ENCODE peak calls at places on chromosomes 16 and 17, in eight cellular contexts. L, Z, W, G, R, N, K and X are unnamed samples.

GRCh38 chr17:32298721-32299578 is 33.3 kb downstream of the RHBDL3 start:
- DNase-seq in L (peak; percentile 84), Z (no peak), W (no peak), G (no peak), R (no peak), N (no peak), K (no peak), X (no peak)

GRCh38 chr16:14510939-14511797 is 118.9 kb downstream of the PARN start:
- DNase-seq in L (peak; percentile 86), Z (no peak), W (peak; percentile 97), G (no peak), R (no peak), N (no peak), K (no peak), X (no peak)

GRCh38 chr16:13858873-13859580 is 60.9 kb upstream of the ERCC4 start:
- DNase-seq in L (no peak), Z (no peak), W (no peak), G (no peak), R (no peak), N (no peak), K (no peak), X (no peak)

GRCh38 chr17:39744836-39745215 is 7.1 kb downstream of the GRB7 start:
- DNase-seq in L (no peak), Z (no peak), W (no peak), G (no peak), R (no peak), N (peak; percentile 48), K (no peak), X (no peak)

GRCh38 chr17:12637015-12637414 is 28.7 kb upstream of the MYOCD start:
- DNase-seq in L (peak; percentile 79), Z (no peak), W (peak; percentile 99), G (no peak), R (no peak), N (no peak), K (no peak), X (no peak)

GRCh38 chr17:31629696-31630470 is 229.2 kb downstream of the COPRS start:
- DNase-seq in L (no peak), Z (no peak), W (peak; percentile 85), G (no peak), R (no peak), N (no peak), K (no peak), X (no peak)

GRCh38 chr17:59853168-59853918 is 39.4 kb downstream of the TUBD1 start:
- DNase-seq in L (no peak), Z (peak; percentile 80), W (peak; percentile 96), G (no peak), R (peak; percentile 95), N (peak; percentile 71), K (peak; percentile 47), X (peak; percentile 35)

GRCh38 chr17:50626037-50626574 is 8.6 kb upstream of the ABCC3 start:
- DNase-seq in L (peak; percentile 27), Z (peak; percentile 58), W (peak; percentile 67), G (no peak), R (peak; percentile 76), N (peak; percentile 85), K (peak; percentile 79), X (peak; percentile 79)

GRCh38 chr16:1101133-1101532 is 5.1 kb upstream of the C1QTNF8 start:
- DNase-seq in L (no peak), Z (no peak), W (no peak), G (no peak), R (no peak), N (no peak), K (no peak), X (no peak)

GRCh38 chr16:88285514-88285822 is 97.3 kb upstream of the ZNF469 start:
- DNase-seq in L (no peak), Z (no peak), W (no peak), G (no peak), R (no peak), N (peak; percentile 63), K (no peak), X (no peak)

GRCh38 chr16:18062713-18063112 is 273.8 kb downstream of the NPIPA8 start:
- DNase-seq in L (no peak), Z (no peak), W (no peak), G (no peak), R (no peak), N (no peak), K (no peak), X (no peak)

GRCh38 chr17:352421-353212 is at the start of gene RPH3AL:
- DNase-seq in L (no peak), Z (peak; percentile 86), W (peak; percentile 40), G (no peak), R (no peak), N (peak; percentile 93), K (no peak), X (no peak)

GRCh38 chr16:9536905-9537304 is 445.5 kb downstream of the HAPSTR1 start:
- DNase-seq in L (no peak), Z (no peak), W (no peak), G (no peak), R (no peak), N (no peak), K (no peak), X (no peak)

GRCh38 chr17:66115246-66115645 is 76.7 kb downstream of the CEP112 start:
- DNase-seq in L (no peak), Z (no peak), W (peak; percentile 48), G (no peak), R (no peak), N (no peak), K (no peak), X (no peak)
- TF ChIP-seq CTCF in L (no peak), Z (no peak), W (no peak), G (no peak), R (no peak), N (no peak), K (no peak), X (no peak)

DNA sequence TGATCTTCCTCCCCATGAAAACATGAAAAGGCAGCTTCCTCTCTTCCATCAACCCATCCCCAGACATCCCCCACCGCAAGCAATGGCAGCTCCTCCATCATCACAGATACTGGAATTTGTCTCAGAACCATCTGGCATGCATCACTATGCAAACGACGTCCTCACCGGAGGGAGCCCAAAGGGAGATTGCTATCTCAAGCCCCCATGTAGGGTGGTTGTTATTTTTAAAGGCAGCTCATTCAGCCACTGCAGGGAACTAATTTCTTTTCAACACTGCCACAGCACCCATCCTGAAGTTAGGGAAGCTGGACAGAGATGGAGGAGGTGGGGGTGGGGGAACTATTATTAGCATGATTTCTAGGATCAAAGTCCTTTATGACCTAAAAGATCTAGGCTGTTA is 222.6 kb downstream of the FOXL1 start:
- DNase-seq in L (no peak), Z (no peak), W (no peak), G (no peak), R (no peak), N (no peak), K (no peak), X (no peak)
- TF ChIP-seq CTCF in L (no peak), Z (no peak), W (no peak), G (no peak), R (no peak), N (no peak), K (no peak), X (no peak)

DNA sequence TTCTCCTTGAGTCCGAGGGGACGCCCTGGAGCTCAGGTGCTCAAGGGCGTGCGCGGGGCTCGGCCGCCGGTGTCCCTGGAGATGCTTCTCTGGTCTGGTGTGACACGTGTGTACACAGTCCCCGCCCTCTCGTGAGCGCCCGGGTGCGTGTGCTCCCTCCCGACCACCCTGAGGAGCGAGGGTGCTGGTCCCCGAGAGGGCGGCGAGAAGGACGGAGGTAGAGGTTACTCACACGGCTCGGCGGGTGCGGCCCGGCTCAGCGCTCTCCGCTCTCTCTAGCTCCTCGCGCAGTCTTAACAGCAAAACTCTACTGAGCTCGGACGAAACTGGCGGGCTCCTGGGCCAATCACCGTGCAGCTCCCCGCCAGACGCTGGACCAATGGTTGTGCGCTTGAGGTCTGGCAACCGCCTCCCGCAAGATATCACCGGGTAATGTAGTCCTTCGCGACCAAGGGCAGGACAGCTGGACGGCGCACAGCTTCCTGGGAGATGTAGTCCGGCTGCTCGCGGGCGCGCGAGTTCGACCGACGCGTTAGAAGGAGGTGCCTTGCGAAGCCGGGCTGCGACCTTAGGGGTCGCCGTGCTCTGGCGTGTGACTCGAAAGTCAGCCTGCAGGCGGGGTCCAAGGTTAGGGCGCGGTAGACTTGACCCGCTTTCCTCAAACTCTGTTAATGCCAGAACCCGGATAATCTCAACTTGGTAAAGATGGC is at the start of gene SLC25A19:
- DNase-seq in L (peak; percentile 97), Z (peak; percentile 98), W (peak; percentile 99), G (peak; percentile 92), R (peak; percentile 100), N (peak; percentile 99), K (peak; percentile 97), X (peak; percentile 91)
- TF ChIP-seq CTCF in L (peak; percentile 9), Z (no peak), W (peak; percentile 20), G (peak; percentile 13), R (peak; percentile 69), N (no peak), K (peak; percentile 49), X (peak; percentile 44)

GRCh38 chr16:70254095-70254964 is 2.6 kb upstream of the EXOSC6 start:
- DNase-seq in L (no peak), Z (no peak), W (no peak), G (no peak), R (no peak), N (no peak), K (no peak), X (no peak)

GRCh38 chr16:70250748-70251650 is 741 bp downstream of the EXOSC6 start:
- DNase-seq in L (no peak), Z (peak; percentile 52), W (peak; percentile 62), G (no peak), R (no peak), N (peak; percentile 79), K (peak; percentile 62), X (peak; percentile 83)

GRCh38 chr16:70253291-70254094 is 1.8 kb upstream of the EXOSC6 start:
- DNase-seq in L (no peak), Z (peak; percentile 46), W (peak; percentile 42), G (no peak), R (peak; percentile 50), N (no peak), K (no peak), X (peak; percentile 47)

GRCh38 chr16:70251651-70252354 is at the start of gene EXOSC6:
- DNase-seq in L (peak; percentile 74), Z (peak; percentile 93), W (peak; percentile 92), G (peak; percentile 58), R (peak; percentile 97), N (peak; percentile 97), K (peak; percentile 96), X (peak; percentile 97)

GRCh38 chr16:70252355-70252988 is 732 bp upstream of the EXOSC6 start:
- DNase-seq in L (no peak), Z (no peak), W (no peak), G (no peak), R (peak; percentile 13), N (no peak), K (no peak), X (no peak)
- TF ChIP-seq CTCF in L (peak; percentile 68), Z (no peak), W (peak; percentile 59), G (peak; percentile 15), R (peak; percentile 71), N (peak; percentile 14), K (peak; percentile 26), X (peak; percentile 44)

DNA sequence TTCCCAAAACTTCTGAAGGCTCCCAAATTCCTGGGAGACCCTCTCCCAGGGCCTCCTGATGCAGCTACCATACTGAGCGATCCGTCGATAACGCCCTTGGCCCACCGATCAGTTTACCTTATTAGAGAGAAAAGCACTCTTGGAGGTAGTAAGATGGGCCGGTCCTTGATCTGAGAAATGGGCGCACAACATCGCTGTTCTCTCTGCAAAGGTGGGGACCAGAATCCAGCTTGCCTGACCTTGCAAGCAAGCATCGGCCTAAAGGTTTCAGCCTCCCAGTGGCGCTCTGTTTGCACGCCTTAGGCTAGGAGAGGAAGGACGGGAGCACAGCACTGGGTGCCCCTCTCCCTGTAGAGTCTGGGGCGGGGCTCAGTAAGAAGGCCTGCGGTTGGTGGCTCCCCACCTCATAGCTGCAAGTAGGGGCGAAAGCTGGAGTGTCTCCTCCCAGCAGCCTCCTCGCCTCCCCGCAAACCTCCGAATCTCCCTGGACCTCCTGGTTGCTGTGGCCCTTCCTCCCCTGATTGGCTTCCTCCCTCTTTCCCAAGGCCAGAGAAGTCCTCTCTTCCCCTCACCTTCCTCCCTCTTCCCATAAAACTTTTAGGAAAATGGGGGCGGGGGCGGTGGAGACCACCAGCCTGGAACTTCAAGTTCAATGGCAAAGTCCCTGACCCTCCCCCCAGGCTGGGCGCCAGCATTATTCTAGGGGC is at the start of gene PRAC1:
- DNase-seq in L (no peak), Z (peak; percentile 88), W (no peak), G (no peak), R (no peak), N (no peak), K (no peak), X (no peak)
- TF ChIP-seq CTCF in L (no peak), Z (no peak), W (no peak), G (no peak), R (no peak), N (no peak), K (no peak), X (no peak)